ENCODE peak calls at places on chromosomes 5 and 9, in four cellular contexts. B, P, A and D are unnamed samples.
A peak's percentile ranks its signal among the peaks of the same experiment; 100 is the strongest.

GRCh38 chr9:111627260-111627963 is 3.7 kb upstream of the DNAJC25 start:
- DNase-seq in B (no peak), P (no peak), A (no peak), D (no peak)

GRCh38 chr9:32500768-32501167 is 25.2 kb downstream of the RIGI start:
- DNase-seq in B (no peak), P (no peak), A (no peak), D (no peak)

GRCh38 chr9:126838895-126839294 is 21.5 kb upstream of the ZBTB34 start:
- DNase-seq in B (no peak), P (no peak), A (no peak), D (no peak)

GRCh38 chr9:69204869-69205268 is 30.8 kb downstream of the TJP2 start:
- DNase-seq in B (no peak), P (peak; percentile 64), A (no peak), D (no peak)

GRCh38 chr9:130535818-130536521 is 43.4 kb upstream of the FUBP3 start:
- DNase-seq in B (no peak), P (no peak), A (peak; percentile 95), D (no peak)

GRCh38 chr5:65916636-65917035 is 9.7 kb upstream of the ERBIN start:
- DNase-seq in B (no peak), P (no peak), A (no peak), D (no peak)

GRCh38 chr9:19310246-19310645 is 69.8 kb downstream of the RPS6 start:
- DNase-seq in B (no peak), P (no peak), A (no peak), D (no peak)

GRCh38 chr5:91302335-91302734 is 80.8 kb downstream of the ARRDC3 start:
- DNase-seq in B (no peak), P (no peak), A (no peak), D (no peak)

GRCh38 chr5:1769752-1770442 is 29.7 kb downstream of the MRPL36 start:
- DNase-seq in B (no peak), P (no peak), A (no peak), D (no peak)

GRCh38 chr5:135350536-135350935 is 48.5 kb downstream of the MACROH2A1 start:
- DNase-seq in B (no peak), P (no peak), A (no peak), D (no peak)

GRCh38 chr5:53882637-53883036 is 322.2 kb downstream of the NDUFS4 start:
- DNase-seq in B (no peak), P (no peak), A (no peak), D (no peak)

GRCh38 chr5:14187660-14188059 is 44.5 kb downstream of the TRIO start:
- DNase-seq in B (no peak), P (no peak), A (no peak), D (no peak)

GRCh38 chr5:858726-859125 is 7.9 kb upstream of the ZDHHC11 start:
- DNase-seq in B (no peak), P (no peak), A (no peak), D (no peak)

GRCh38 chr5:59992206-59992605 is 98.7 kb upstream of the PDE4D start:
- DNase-seq in B (no peak), P (no peak), A (no peak), D (no peak)

GRCh38 chr5:14185336-14186131 is 42.4 kb downstream of the TRIO start:
- DNase-seq in B (no peak), P (no peak), A (no peak), D (no peak)

GRCh38 chr5:73796164-73797141 is 170.5 kb downstream of the ARHGEF28 start:
- DNase-seq in B (no peak), P (peak; percentile 32), A (peak; percentile 35), D (no peak)

GRCh38 chr5:142170254-142170953 is 61.8 kb downstream of the NDFIP1 start:
- DNase-seq in B (no peak), P (no peak), A (no peak), D (no peak)

GRCh38 chr5:65072836-65073620 is 304.3 kb downstream of the CWC27 start:
- DNase-seq in B (no peak), P (no peak), A (no peak), D (no peak)

GRCh38 chr9:108628281-108628680 is 227.5 kb downstream of the ACTL7B start:
- DNase-seq in B (no peak), P (no peak), A (no peak), D (no peak)

GRCh38 chr9:128529191-128529590 is 23.2 kb upstream of the SPTAN1 start:
- DNase-seq in B (no peak), P (no peak), A (no peak), D (no peak)
- H3K36me3 ChIP-seq in B (peaks cover 27% of the 10 kb centered on the region), P (peaks cover 89% of the 10 kb centered on the region), A (peaks cover 27% of the 10 kb centered on the region), D (peaks cover 72% of the 10 kb centered on the region)

DNA sequence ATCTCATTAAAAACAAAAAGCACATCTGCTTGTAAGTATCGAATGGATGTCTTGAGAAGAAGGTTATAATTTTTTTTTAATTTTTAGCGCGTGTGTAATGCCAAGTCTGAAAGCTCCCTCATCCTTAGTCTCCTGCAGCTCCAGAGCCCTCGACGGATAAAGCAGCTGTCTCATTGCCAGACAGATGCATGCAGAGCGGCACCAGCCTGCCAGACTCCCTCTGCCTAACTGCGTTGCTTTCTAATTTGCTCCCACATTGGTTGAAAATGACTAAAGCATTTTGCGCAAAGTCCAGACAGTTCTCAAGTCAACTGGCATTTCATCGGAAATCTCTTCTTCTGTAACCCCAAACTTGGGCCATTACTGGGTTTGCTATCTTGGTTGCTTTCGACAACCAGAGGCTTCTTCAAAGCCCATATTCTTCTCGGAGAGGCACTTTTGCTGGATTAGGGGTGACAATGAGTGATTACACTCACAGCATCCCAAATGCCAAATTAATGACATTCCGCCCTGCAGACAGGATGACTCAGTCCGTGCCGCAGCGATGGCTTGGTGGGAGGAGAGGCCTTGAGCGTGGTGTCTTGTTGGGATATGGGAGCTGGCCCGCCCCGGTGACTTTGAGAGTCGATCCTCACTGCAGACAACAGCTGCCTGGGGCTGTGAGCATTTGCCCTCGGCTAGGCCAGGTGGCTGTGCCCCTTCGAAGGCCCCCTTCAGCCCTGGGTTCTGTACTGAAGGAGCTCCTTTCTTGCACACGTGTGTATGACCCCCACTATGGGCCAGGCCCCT is 29.6 kb downstream of the OLFM1 start:
- DNase-seq in B (no peak), P (no peak), A (no peak), D (no peak)
- H3K36me3 ChIP-seq in B (no peaks in the 10 kb centered on the region), P (no peaks in the 10 kb centered on the region), A (no peaks in the 10 kb centered on the region), D (no peaks in the 10 kb centered on the region)

GRCh38 chr5:151682751-151683331 is 3.9 kb downstream of the SPARC start:
- DNase-seq in B (no peak), P (peak; percentile 23), A (peak; percentile 49), D (no peak)

GRCh38 chr5:151684690-151685361 is 1.9 kb downstream of the SPARC start:
- DNase-seq in B (no peak), P (peak; percentile 69), A (peak; percentile 61), D (no peak)

GRCh38 chr5:151683936-151684586 is 2.7 kb downstream of the SPARC start:
- DNase-seq in B (no peak), P (peak; percentile 18), A (no peak), D (no peak)

GRCh38 chr5:151682240-151682639 is 4.5 kb downstream of the SPARC start:
- DNase-seq in B (no peak), P (peak; percentile 20), A (no peak), D (no peak)

GRCh38 chr5:151683444-151683843 is 3.3 kb downstream of the SPARC start:
- DNase-seq in B (no peak), P (peak; percentile 3), A (no peak), D (no peak)
- H3K36me3 ChIP-seq in B (no peaks in the 10 kb centered on the region), P (no peaks in the 10 kb centered on the region), A (no peaks in the 10 kb centered on the region), D (no peaks in the 10 kb centered on the region)

GRCh38 chr9:114729706-114730105 is 47.7 kb upstream of the TEX48 start:
- DNase-seq in B (no peak), P (no peak), A (no peak), D (no peak)
- H3K36me3 ChIP-seq in B (no peaks in the 10 kb centered on the region), P (no peaks in the 10 kb centered on the region), A (no peaks in the 10 kb centered on the region), D (no peaks in the 10 kb centered on the region)

DNA sequence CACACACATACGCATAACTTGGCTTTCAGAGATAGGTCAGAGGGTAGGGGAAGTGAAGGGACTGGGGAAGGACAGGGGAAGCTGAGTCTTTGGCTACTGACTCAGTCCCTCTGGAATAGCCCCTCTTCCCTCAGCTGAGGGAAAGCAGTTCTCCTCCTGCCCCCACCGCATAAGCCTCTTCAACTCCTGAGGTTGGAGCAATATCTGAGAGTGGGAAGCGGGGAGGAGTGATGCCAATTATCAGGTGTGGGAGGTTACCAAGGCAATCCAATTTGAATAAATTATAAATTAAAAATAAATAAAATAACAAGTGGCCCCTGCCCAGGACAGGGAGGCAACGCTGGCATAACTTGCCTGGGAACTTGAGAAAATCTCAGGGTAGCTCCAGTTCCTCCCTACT is 1.7 kb upstream of the STOML2 start:
- DNase-seq in B (no peak), P (no peak), A (no peak), D (no peak)
- H3K36me3 ChIP-seq in B (peaks cover 4% of the 10 kb centered on the region), P (peaks cover 58% of the 10 kb centered on the region), A (peaks cover 29% of the 10 kb centered on the region), D (peaks cover 31% of the 10 kb centered on the region)